ENCODE peak calls at places on chromosome 13, in ten cellular contexts. One of them, this sample, is unnamed.

GRCh38 chr13:67186985-67187569 is 43.1 kb downstream of the PCDH9 start:
- DNase-seq in PC-9: no peak
- DNase-seq in breast epithelium: no peak
- DNase-seq in heart left ventricle: no peak
- DNase-seq in testis: no peak
- DNase-seq in uterus: no peak
- DNase-seq in brain microvascular endothelial cell: no peak
- DNase-seq in adrenal gland: no peak
- DNase-seq in mammary epithelial cell: no peak
- DNase-seq in colonic mucosa: no peak
- DNase-seq in this sample: no peak

GRCh38 chr13:21436582-21436981 is 22.5 kb downstream of the ZDHHC20 start:
- DNase-seq in heart left ventricle: no peak
- DNase-seq in uterus: no peak
- DNase-seq in adrenal gland: no peak
- DNase-seq in PC-9: no peak
- DNase-seq in testis: no peak
- DNase-seq in mammary epithelial cell: no peak
- DNase-seq in brain microvascular endothelial cell: no peak
- DNase-seq in breast epithelium: no peak
- DNase-seq in colonic mucosa: no peak
- DNase-seq in this sample: no peak

GRCh38 chr13:97749174-97749573 is 204.3 kb upstream of the IPO5 start:
- DNase-seq in brain microvascular endothelial cell: no peak
- DNase-seq in breast epithelium: no peak
- DNase-seq in PC-9: peak; percentile 1
- DNase-seq in adrenal gland: no peak
- DNase-seq in testis: peak; percentile 25
- DNase-seq in uterus: no peak
- DNase-seq in colonic mucosa: no peak
- DNase-seq in heart left ventricle: no peak
- DNase-seq in mammary epithelial cell: peak; percentile 89
- DNase-seq in this sample: no peak

GRCh38 chr13:58843567-58843966 is 1212.0 kb downstream of the PCDH17 start:
- DNase-seq in breast epithelium: no peak
- DNase-seq in heart left ventricle: no peak
- DNase-seq in testis: no peak
- DNase-seq in adrenal gland: no peak
- DNase-seq in colonic mucosa: no peak
- DNase-seq in PC-9: no peak
- DNase-seq in uterus: no peak
- DNase-seq in mammary epithelial cell: no peak
- DNase-seq in brain microvascular endothelial cell: no peak
- DNase-seq in this sample: no peak

GRCh38 chr13:41107104-41107571 is 25.5 kb downstream of the KBTBD6 start:
- DNase-seq in breast epithelium: no peak
- DNase-seq in colonic mucosa: no peak
- DNase-seq in testis: no peak
- DNase-seq in adrenal gland: no peak
- DNase-seq in PC-9: no peak
- DNase-seq in mammary epithelial cell: no peak
- DNase-seq in brain microvascular endothelial cell: no peak
- DNase-seq in heart left ventricle: no peak
- DNase-seq in uterus: no peak
- DNase-seq in this sample: no peak

GRCh38 chr13:42883771-42884170 is 102.4 kb downstream of the FAM216B start:
- DNase-seq in colonic mucosa: peak; percentile 23
- DNase-seq in testis: peak; percentile 46
- DNase-seq in brain microvascular endothelial cell: peak; percentile 63
- DNase-seq in PC-9: peak; percentile 13
- DNase-seq in heart left ventricle: peak; percentile 18
- DNase-seq in adrenal gland: peak; percentile 61
- DNase-seq in breast epithelium: no peak
- DNase-seq in uterus: no peak
- DNase-seq in mammary epithelial cell: peak; percentile 25
- DNase-seq in this sample: no peak

GRCh38 chr13:96984061-96984508 is 10.2 kb downstream of the OXGR1 start:
- DNase-seq in adrenal gland: peak; percentile 81
- DNase-seq in mammary epithelial cell: peak; percentile 64
- DNase-seq in brain microvascular endothelial cell: no peak
- DNase-seq in colonic mucosa: peak; percentile 73
- DNase-seq in PC-9: peak; percentile 50
- DNase-seq in testis: peak; percentile 38
- DNase-seq in breast epithelium: peak; percentile 57
- DNase-seq in uterus: peak; percentile 45
- DNase-seq in heart left ventricle: peak; percentile 15
- DNase-seq in this sample: no peak

GRCh38 chr13:45492538-45492937 is 27.8 kb downstream of the COG3 start:
- DNase-seq in brain microvascular endothelial cell: no peak
- DNase-seq in PC-9: no peak
- DNase-seq in mammary epithelial cell: no peak
- DNase-seq in heart left ventricle: no peak
- DNase-seq in uterus: no peak
- DNase-seq in testis: no peak
- DNase-seq in colonic mucosa: no peak
- DNase-seq in breast epithelium: no peak
- DNase-seq in adrenal gland: no peak
- DNase-seq in this sample: no peak

GRCh38 chr13:19072543-19072942 is 109.1 kb downstream of the TUBA3C start:
- DNase-seq in colonic mucosa: no peak
- DNase-seq in PC-9: no peak
- DNase-seq in breast epithelium: no peak
- DNase-seq in mammary epithelial cell: no peak
- DNase-seq in heart left ventricle: no peak
- DNase-seq in brain microvascular endothelial cell: no peak
- DNase-seq in adrenal gland: no peak
- DNase-seq in uterus: no peak
- DNase-seq in testis: no peak
- DNase-seq in this sample: peak; percentile 50

GRCh38 chr13:26929971-26930730 is 169.6 kb upstream of the GPR12 start:
- DNase-seq in mammary epithelial cell: peak; percentile 28
- DNase-seq in breast epithelium: no peak
- DNase-seq in colonic mucosa: peak; percentile 73
- DNase-seq in brain microvascular endothelial cell: peak; percentile 55
- DNase-seq in PC-9: peak; percentile 48
- DNase-seq in testis: peak; percentile 83
- DNase-seq in uterus: peak; percentile 35
- DNase-seq in heart left ventricle: peak; percentile 52
- DNase-seq in adrenal gland: peak; percentile 47
- DNase-seq in this sample: no peak

GRCh38 chr13:113941571-113942191 is 32.2 kb downstream of the C13orf46 start:
- DNase-seq in brain microvascular endothelial cell: peak; percentile 14
- DNase-seq in PC-9: peak; percentile 75
- DNase-seq in testis: no peak
- DNase-seq in mammary epithelial cell: peak; percentile 48
- DNase-seq in adrenal gland: peak; percentile 36
- DNase-seq in breast epithelium: no peak
- DNase-seq in uterus: no peak
- DNase-seq in colonic mucosa: no peak
- DNase-seq in heart left ventricle: no peak
- DNase-seq in this sample: no peak

DNA sequence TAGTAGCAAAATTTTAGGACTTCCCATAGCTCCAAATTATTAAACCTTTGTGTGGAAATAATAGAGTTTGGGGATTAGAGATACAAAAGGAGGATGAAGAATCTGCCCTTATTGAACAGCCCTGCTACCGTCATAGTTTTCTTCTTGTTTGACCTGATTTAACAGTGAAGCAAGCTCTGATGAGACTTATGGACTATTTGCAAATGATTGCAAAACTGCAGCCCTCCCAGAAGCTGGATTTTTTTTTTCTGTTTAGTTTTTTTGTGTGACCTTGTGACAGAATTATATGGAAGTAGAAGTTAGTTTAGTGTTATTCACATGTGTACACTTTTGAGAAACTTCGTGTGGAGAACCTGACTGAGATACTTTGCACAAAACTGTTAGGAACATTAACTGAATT is 267.8 kb downstream of the KCNRG start:
- DNase-seq in mammary epithelial cell: no peak
- DNase-seq in heart left ventricle: no peak
- DNase-seq in uterus: no peak
- DNase-seq in PC-9: no peak
- DNase-seq in breast epithelium: no peak
- DNase-seq in brain microvascular endothelial cell: no peak
- DNase-seq in colonic mucosa: no peak
- DNase-seq in adrenal gland: no peak
- DNase-seq in testis: no peak
- DNase-seq in this sample: no peak
- H3K4me3 ChIP-seq in mammary epithelial cell: no peak overlapping the region
- H3K4me3 ChIP-seq in heart left ventricle: no peak overlapping the region
- H3K4me3 ChIP-seq in uterus: no peak overlapping the region
- H3K4me3 ChIP-seq in PC-9: no peak overlapping the region
- H3K4me3 ChIP-seq in breast epithelium: no peak overlapping the region
- H3K4me3 ChIP-seq in brain microvascular endothelial cell: no peak overlapping the region
- H3K4me3 ChIP-seq in colonic mucosa: no peak overlapping the region
- H3K4me3 ChIP-seq in adrenal gland: no peak overlapping the region
- H3K4me3 ChIP-seq in testis: no peak overlapping the region
- H3K4me3 ChIP-seq in this sample: no peak overlapping the region

DNA sequence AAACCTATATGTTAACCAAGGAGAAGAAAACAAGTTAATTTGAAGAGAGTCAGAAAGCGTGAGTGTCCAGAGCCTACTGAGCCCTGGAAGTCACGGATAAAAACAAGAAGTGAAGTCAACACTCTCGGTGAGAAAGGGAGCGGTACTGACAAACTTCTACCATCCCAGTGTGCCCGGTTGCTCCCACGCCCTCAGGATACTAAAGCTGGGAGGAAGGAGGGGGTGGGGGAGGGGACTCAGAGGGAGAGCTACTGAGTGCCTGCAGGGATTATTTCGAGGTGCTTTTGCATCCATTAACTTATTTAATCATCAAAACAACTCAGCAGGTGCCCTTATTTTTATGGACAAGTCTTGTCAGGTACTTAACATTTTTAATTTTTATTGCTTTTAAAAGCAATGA is 166.2 kb downstream of the ZIC5 start:
- DNase-seq in mammary epithelial cell: no peak
- DNase-seq in adrenal gland: no peak
- DNase-seq in PC-9: no peak
- DNase-seq in heart left ventricle: no peak
- DNase-seq in testis: no peak
- DNase-seq in colonic mucosa: no peak
- DNase-seq in brain microvascular endothelial cell: no peak
- DNase-seq in breast epithelium: no peak
- DNase-seq in uterus: no peak
- DNase-seq in this sample: no peak
- H3K27ac ChIP-seq in mammary epithelial cell: no peak overlapping the region
- H3K27ac ChIP-seq in adrenal gland: no peak overlapping the region
- H3K27ac ChIP-seq in PC-9: no peak overlapping the region
- H3K27ac ChIP-seq in heart left ventricle: no peak overlapping the region
- H3K27ac ChIP-seq in testis: no peak overlapping the region
- H3K27ac ChIP-seq in colonic mucosa: no peak overlapping the region
- H3K27ac ChIP-seq in brain microvascular endothelial cell: no peak overlapping the region
- H3K27ac ChIP-seq in breast epithelium: no peak overlapping the region
- H3K27ac ChIP-seq in uterus: no peak overlapping the region
- H3K27ac ChIP-seq in this sample: no peak overlapping the region

GRCh38 chr13:111359237-111359915 is 38.9 kb downstream of the TEX29 start:
- DNase-seq in brain microvascular endothelial cell: no peak
- DNase-seq in colonic mucosa: no peak
- DNase-seq in breast epithelium: no peak
- DNase-seq in testis: no peak
- DNase-seq in PC-9: no peak
- DNase-seq in uterus: no peak
- DNase-seq in mammary epithelial cell: no peak
- DNase-seq in adrenal gland: no peak
- DNase-seq in heart left ventricle: no peak
- DNase-seq in this sample: no peak
- TF ChIP-seq CTCF in brain microvascular endothelial cell: no peak
- TF ChIP-seq CTCF in colonic mucosa: no peak
- TF ChIP-seq CTCF in breast epithelium: no peak
- TF ChIP-seq CTCF in testis: no peak
- TF ChIP-seq CTCF in PC-9: no peak
- TF ChIP-seq CTCF in uterus: no peak
- TF ChIP-seq CTCF in mammary epithelial cell: no peak
- TF ChIP-seq CTCF in adrenal gland: no peak
- TF ChIP-seq CTCF in heart left ventricle: no peak
- TF ChIP-seq CTCF in this sample: no peak

GRCh38 chr13:28719656-28720055 is 886 bp upstream of the SLC46A3 start:
- DNase-seq in heart left ventricle: no peak
- DNase-seq in brain microvascular endothelial cell: peak; percentile 89
- DNase-seq in uterus: no peak
- DNase-seq in colonic mucosa: no peak
- DNase-seq in PC-9: no peak
- DNase-seq in adrenal gland: no peak
- DNase-seq in testis: no peak
- DNase-seq in mammary epithelial cell: peak; percentile 55
- DNase-seq in breast epithelium: no peak
- DNase-seq in this sample: no peak
- H3K4me3 ChIP-seq in heart left ventricle: peak overlapping the region; percentile 62
- H3K4me3 ChIP-seq in brain microvascular endothelial cell: no peak overlapping the region
- H3K4me3 ChIP-seq in uterus: no peak overlapping the region
- H3K4me3 ChIP-seq in colonic mucosa: no peak overlapping the region
- H3K4me3 ChIP-seq in PC-9: no peak overlapping the region
- H3K4me3 ChIP-seq in adrenal gland: no peak overlapping the region
- H3K4me3 ChIP-seq in testis: peak overlapping the region; percentile 76
- H3K4me3 ChIP-seq in mammary epithelial cell: no peak overlapping the region
- H3K4me3 ChIP-seq in breast epithelium: no peak overlapping the region
- H3K4me3 ChIP-seq in this sample: peak overlapping the region; percentile 72

GRCh38 chr13:28136916-28137315 is 1.4 kb upstream of the PAN3 start:
- DNase-seq in breast epithelium: no peak
- DNase-seq in mammary epithelial cell: no peak
- DNase-seq in testis: no peak
- DNase-seq in colonic mucosa: no peak
- DNase-seq in adrenal gland: no peak
- DNase-seq in brain microvascular endothelial cell: no peak
- DNase-seq in heart left ventricle: no peak
- DNase-seq in uterus: no peak
- DNase-seq in PC-9: no peak
- DNase-seq in this sample: no peak
- H3K27ac ChIP-seq in breast epithelium: peak overlapping the region; percentile 99
- H3K27ac ChIP-seq in mammary epithelial cell: peak overlapping the region; percentile 86
- H3K27ac ChIP-seq in testis: peak overlapping the region; percentile 99
- H3K27ac ChIP-seq in colonic mucosa: no peak overlapping the region
- H3K27ac ChIP-seq in adrenal gland: peak overlapping the region; percentile 94
- H3K27ac ChIP-seq in brain microvascular endothelial cell: no peak overlapping the region
- H3K27ac ChIP-seq in heart left ventricle: peak overlapping the region; percentile 73
- H3K27ac ChIP-seq in uterus: peak overlapping the region; percentile 97
- H3K27ac ChIP-seq in PC-9: no peak overlapping the region
- H3K27ac ChIP-seq in this sample: no peak overlapping the region